ENCODE peak calls at places on chromosomes 5 and 9, in six cellular contexts. N is IMR-90, L is A549, C is GM12878, R is K562, O is HepG2. H is an unnamed sample.
A peak's percentile ranks its signal among the peaks of the same experiment; 100 is the strongest.

GRCh38 chr5:31492824-31493223 is 39.1 kb downstream of the DROSHA start:
- DNase-seq in N (peak; percentile 53), L (no peak), C (no peak), R (no peak), O (no peak), H (no peak)

GRCh38 chr5:50501510-50502209 is 60.6 kb upstream of the EMB start:
- DNase-seq in N (no peak), L (no peak), C (peak; percentile 33), R (no peak), O (no peak), H (no peak)

GRCh38 chr5:11504794-11505193 is 399.5 kb downstream of the CTNND2 start:
- DNase-seq in N (no peak), L (no peak), C (no peak), R (no peak), O (no peak), H (no peak)

GRCh38 chr9:16901589-16901988 is 31.1 kb upstream of the BNC2 start:
- DNase-seq in N (peak; percentile 31), L (no peak), C (no peak), R (no peak), O (no peak), H (no peak)

GRCh38 chr9:78669591-78669990 is 372.7 kb downstream of the PSAT1 start:
- DNase-seq in N (peak; percentile 18), L (no peak), C (no peak), R (no peak), O (no peak), H (no peak)

GRCh38 chr5:150625164-150625535 is 15.3 kb upstream of the SYNPO start:
- DNase-seq in N (no peak), L (no peak), C (no peak), R (no peak), O (no peak), H (no peak)

GRCh38 chr5:17248999-17249634 is 31.7 kb downstream of the BASP1 start:
- DNase-seq in N (peak; percentile 99), L (peak; percentile 95), C (no peak), R (no peak), O (no peak), H (no peak)

GRCh38 chr5:39177629-39177959 is 41.8 kb downstream of the FYB1 start:
- DNase-seq in N (no peak), L (no peak), C (peak; percentile 21), R (no peak), O (no peak), H (no peak)

GRCh38 chr9:74172874-74173273 is 324.3 kb upstream of the RORB start:
- DNase-seq in N (no peak), L (no peak), C (peak; percentile 41), R (no peak), O (no peak), H (no peak)

GRCh38 chr5:147956064-147956841 is 49.9 kb upstream of the C5orf46 start:
- DNase-seq in N (no peak), L (no peak), C (no peak), R (no peak), O (no peak), H (no peak)

GRCh38 chr5:177089146-177089545 is 2.4 kb downstream of the FGFR4 start:
- DNase-seq in N (no peak), L (no peak), C (no peak), R (no peak), O (no peak), H (peak; percentile 35)

GRCh38 chr9:1083325-1083913 is 33.3 kb downstream of the DMRT2 start:
- DNase-seq in N (no peak), L (peak; percentile 15), C (no peak), R (no peak), O (no peak), H (peak; percentile 4)

GRCh38 chr5:8491254-8491653 is 622.3 kb downstream of the MTRR start:
- DNase-seq in N (no peak), L (no peak), C (no peak), R (no peak), O (no peak), H (no peak)

GRCh38 chr5:135242496-135243193 is 156.4 kb downstream of the MACROH2A1 start:
- DNase-seq in N (peak; percentile 34), L (no peak), C (no peak), R (no peak), O (no peak), H (no peak)

GRCh38 chr9:132319421-132320110 is 35.2 kb downstream of the SETX start:
- DNase-seq in N (no peak), L (no peak), C (no peak), R (no peak), O (no peak), H (no peak)

GRCh38 chr9:122200960-122201635 is 27.7 kb downstream of the LHX6 start:
- DNase-seq in N (peak; percentile 79), L (no peak), C (no peak), R (no peak), O (no peak), H (no peak)

GRCh38 chr9:133658442-133659431 is 22.6 kb downstream of the DBH start:
- DNase-seq in N (peak; percentile 19), L (peak; percentile 72), C (no peak), R (peak; percentile 82), O (peak; percentile 81), H (no peak)

GRCh38 chr5:71943874-71944273 is 163.4 kb upstream of the MAP1B start:
- DNase-seq in N (no peak), L (no peak), C (no peak), R (no peak), O (no peak), H (no peak)

GRCh38 chr5:71939452-71939932 is 167.8 kb upstream of the MAP1B start:
- DNase-seq in N (no peak), L (peak; percentile 18), C (no peak), R (no peak), O (no peak), H (peak; percentile 22)

GRCh38 chr5:71937906-71938698 is 169.2 kb upstream of the MAP1B start:
- DNase-seq in N (no peak), L (no peak), C (no peak), R (no peak), O (no peak), H (no peak)

DNA sequence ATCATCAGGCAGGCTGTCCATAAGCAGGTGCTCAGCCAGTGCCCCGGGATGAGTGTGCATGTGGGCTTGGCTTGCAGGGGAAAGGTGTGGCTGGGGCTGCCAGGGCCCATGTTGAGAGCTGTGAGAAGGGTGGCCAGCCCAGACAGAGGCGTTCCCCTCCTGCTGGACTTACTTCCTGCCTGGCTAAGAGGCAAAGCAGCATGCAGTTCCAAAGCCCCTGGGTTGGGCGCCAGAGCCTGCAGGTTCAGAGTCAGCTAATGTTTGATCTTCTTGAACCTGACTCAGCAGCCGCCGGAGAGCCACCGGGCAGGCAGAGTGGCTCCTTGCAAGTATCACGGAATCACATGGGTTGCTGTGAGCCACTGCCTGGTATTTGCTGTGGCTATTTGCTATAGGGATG is 168.4 kb upstream of the MAP1B start:
- DNase-seq in N (no peak), L (peak; percentile 60), C (no peak), R (no peak), O (peak; percentile 4), H (no peak)
- TF ChIP-seq SMC3 in N (no peak), L (peak; percentile 45), C (no peak), R (no peak), O (no peak), H (no peak)

DNA sequence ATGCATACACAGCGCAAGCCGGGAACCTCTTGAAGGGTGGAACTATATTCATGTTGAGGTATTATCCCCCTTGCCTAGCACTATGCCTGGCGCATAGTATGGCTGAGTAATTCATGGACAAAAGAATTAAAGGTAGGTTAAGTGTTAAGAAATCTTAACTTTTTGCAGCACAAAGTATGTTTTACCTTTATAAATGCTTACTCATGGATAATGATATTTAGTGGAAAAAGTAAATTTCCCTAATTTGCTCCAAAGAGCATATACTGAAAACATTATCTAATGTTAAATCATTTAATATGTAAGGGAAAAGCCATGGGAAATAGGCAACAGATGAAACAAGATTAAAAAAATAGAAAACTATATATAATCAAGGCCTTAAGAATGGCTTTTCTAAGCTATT is 296.2 kb downstream of the PJA2 start:
- DNase-seq in N (no peak), L (no peak), C (no peak), R (no peak), O (no peak), H (no peak)
- TF ChIP-seq RAD21 in N (no peak), L (no peak), C (no peak), R (no peak), O (no peak), H (no peak)

GRCh38 chr5:15374886-15375285 is 125.1 kb upstream of the FBXL7 start:
- DNase-seq in N (no peak), L (no peak), C (no peak), R (no peak), O (no peak), H (no peak)
- TF ChIP-seq SMC3 in N (no peak), L (no peak), C (no peak), R (no peak), O (no peak), H (no peak)

GRCh38 chr9:136762915-136763648 is 1.2 kb downstream of the LCN15 start:
- DNase-seq in N (no peak), L (peak; percentile 49), C (no peak), R (peak; percentile 97), O (peak; percentile 30), H (peak; percentile 96)
- TF ChIP-seq RAD21 in N (no peak), L (no peak), C (no peak), R (no peak), O (no peak), H (no peak)

GRCh38 chr5:10355071-10355889 is 1.8 kb downstream of the MARCHF6 start:
- DNase-seq in N (peak; percentile 71), L (no peak), C (no peak), R (no peak), O (no peak), H (no peak)
- TF ChIP-seq SMC3 in N (no peak), L (no peak), C (no peak), R (no peak), O (no peak), H (no peak)

GRCh38 chr5:67437905-67438845 is 241.6 kb upstream of the CD180 start:
- DNase-seq in N (no peak), L (no peak), C (no peak), R (no peak), O (no peak), H (no peak)
- TF ChIP-seq RAD21 in N (no peak), L (no peak), C (no peak), R (no peak), O (no peak), H (no peak)

DNA sequence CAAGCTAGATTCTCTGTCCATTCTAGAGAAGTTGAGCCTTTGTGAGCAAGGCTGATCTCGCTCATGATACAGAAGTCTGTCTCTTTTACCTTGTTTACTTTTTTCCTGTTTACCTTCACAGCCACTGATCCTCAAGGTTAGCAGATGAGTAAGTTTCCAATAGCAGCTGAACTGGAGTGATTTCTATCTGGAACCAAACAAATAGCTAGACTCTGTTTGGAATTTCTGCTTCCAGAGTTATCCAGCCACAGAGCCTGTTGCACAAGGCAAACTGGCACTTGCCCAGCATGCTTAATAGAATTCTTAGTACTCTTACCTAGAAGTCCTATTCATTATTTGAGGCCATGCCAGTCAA is 12.8 kb upstream of the PANK3 start:
- DNase-seq in N (peak; percentile 35), L (no peak), C (no peak), R (no peak), O (peak; percentile 98), H (no peak)
- TF ChIP-seq SMC3 in N (no peak), L (no peak), C (no peak), R (no peak), O (no peak), H (no peak)